ENCODE peak calls at places on chromosomes 1 and 21, in nine cellular contexts. U, W, X, H, C, I, Q, T and Z are unnamed samples.

GRCh38 chr1:112508242-112509004 is at the start of gene WNT2B:
- DNase-seq in Q (no peak), I (peak), W (peak), T (peak), H (peak), U (peak), C (peak), X (no peak), Z (no peak)

GRCh38 chr1:201714542-201715276 is 114.2 kb upstream of the IPO9 start:
- DNase-seq in Q (no peak), T (no peak), I (no peak), U (no peak), W (no peak), C (no peak), X (peak), H (no peak), Z (peak)

GRCh38 chr1:153565529-153566374 is at the start of gene S100A2:
- DNase-seq in Q (no peak), C (no peak), W (no peak), I (no peak), T (peak), U (peak), H (peak), X (peak), Z (no peak)

GRCh38 chr1:180210008-180210555 is 20.0 kb upstream of the LHX4 start:
- DNase-seq in W (no peak), C (no peak), Q (no peak), H (no peak), X (no peak), I (no peak), T (no peak), U (no peak), Z (no peak)

GRCh38 chr1:201708085-201708512 is 120.9 kb upstream of the IPO9 start:
- DNase-seq in T (no peak), Q (no peak), I (no peak), H (no peak), X (no peak), C (no peak), U (no peak), W (peak), Z (no peak)

GRCh38 chr21:41506005-41506404 is 2.0 kb downstream of the TMPRSS2 start:
- DNase-seq in C (no peak), T (no peak), H (no peak), Q (no peak), X (no peak), W (no peak), I (no peak), U (no peak), Z (no peak)

GRCh38 chr1:220498188-220498587 is 29.7 kb upstream of the MARK1 start:
- DNase-seq in U (no peak), Q (no peak), I (no peak), T (no peak), X (no peak), C (no peak), W (no peak), H (no peak), Z (no peak)

GRCh38 chr1:109299087-109299983 is 7.5 kb downstream of the MYBPHL start:
- DNase-seq in T (no peak), I (no peak), Q (no peak), W (no peak), C (no peak), H (no peak), U (no peak), X (no peak), Z (no peak)

GRCh38 chr1:88888755-88889154 is 2.6 kb downstream of the GTF2B start:
- DNase-seq in X (no peak), C (no peak), Q (no peak), W (no peak), H (no peak), I (no peak), U (no peak), T (no peak), Z (no peak)

GRCh38 chr1:228650141-228650540 is 85.1 kb upstream of the RHOU start:
- DNase-seq in Q (no peak), T (no peak), C (no peak), I (no peak), U (peak), H (no peak), W (no peak), X (no peak), Z (no peak)

GRCh38 chr1:41333146-41333784 is 28.0 kb upstream of the FOXO6 start:
- DNase-seq in Q (no peak), T (peak), U (no peak), C (no peak), H (no peak), I (peak), X (peak), W (no peak), Z (no peak)

GRCh38 chr1:219465247-219466093 is 147.4 kb downstream of the ZC3H11B start:
- DNase-seq in I (no peak), T (peak), U (no peak), W (no peak), X (no peak), C (no peak), H (no peak), Q (no peak), Z (no peak)

GRCh38 chr1:113479713-113480676 is 89.7 kb downstream of the MAGI3 start:
- DNase-seq in H (no peak), I (no peak), C (no peak), X (no peak), Q (no peak), W (no peak), T (no peak), U (no peak), Z (no peak)

GRCh38 chr1:45097944-45098343 is 85.9 kb downstream of the UROD start:
- DNase-seq in T (no peak), W (no peak), C (no peak), U (no peak), Q (no peak), X (no peak), H (no peak), I (no peak), Z (no peak)

GRCh38 chr1:26429741-26430140 is 2.4 kb upstream of the DHDDS start:
- DNase-seq in T (no peak), H (no peak), U (peak), W (no peak), X (no peak), C (no peak), Q (no peak), I (no peak), Z (no peak)

GRCh38 chr21:20639026-20639425 is 359.2 kb upstream of the NCAM2 start:
- DNase-seq in C (no peak), U (no peak), T (no peak), X (no peak), Q (no peak), H (no peak), W (no peak), I (no peak), Z (no peak)

GRCh38 chr21:42495027-42495426 is 997 bp downstream of the RSPH1 start:
- DNase-seq in I (no peak), T (no peak), H (no peak), X (no peak), Q (no peak), C (no peak), U (no peak), W (no peak), Z (no peak)

GRCh38 chr1:43007377-43008105 is 48.9 kb upstream of the SLC2A1 start:
- DNase-seq in X (no peak), T (no peak), I (no peak), C (no peak), Q (no peak), H (no peak), U (peak), W (no peak), Z (no peak)

GRCh38 chr1:242019018-242019417 is 20.1 kb upstream of the MAP1LC3C start:
- DNase-seq in U (no peak), T (no peak), H (no peak), Q (no peak), C (no peak), I (no peak), W (no peak), X (no peak), Z (no peak)

GRCh38 chr1:216560527-216560926 is 137.3 kb upstream of the USH2A start:
- DNase-seq in X (no peak), Q (no peak), T (no peak), U (no peak), I (no peak), C (no peak), W (no peak), H (no peak), Z (no peak)

GRCh38 chr1:3169621-3170356 is 100.8 kb downstream of the PRDM16 start:
- DNase-seq in X (no peak), I (no peak), H (no peak), Q (no peak), U (no peak), T (no peak), W (no peak), C (no peak), Z (no peak)

GRCh38 chr21:35204125-35204524 is 155.0 kb upstream of the RUNX1 start:
- DNase-seq in H (no peak), Q (no peak), X (no peak), U (no peak), T (no peak), W (no peak), I (no peak), C (no peak), Z (no peak)

GRCh38 chr1:174296309-174296708 is 137.0 kb downstream of the RABGAP1L start:
- DNase-seq in C (no peak), I (no peak), H (no peak), W (no peak), U (no peak), T (no peak), Q (no peak), X (no peak), Z (no peak)

GRCh38 chr1:17010601-17011438 is 908 bp downstream of the ATP13A2 start:
- DNase-seq in Q (peak), C (no peak), I (no peak), H (peak), X (no peak), U (no peak), T (peak), W (peak), Z (no peak)

GRCh38 chr1:201190624-201191051 is at the start of gene IGFN1:
- DNase-seq in I (no peak), H (no peak), C (no peak), T (no peak), U (peak), Q (no peak), W (peak), X (no peak), Z (no peak)

GRCh38 chr21:42725416-42725930 is 72.1 kb downstream of the PDE9A start:
- DNase-seq in H (no peak), I (peak), T (no peak), W (no peak), Q (no peak), U (no peak), X (no peak), C (no peak), Z (no peak)